ENCODE peak calls at places on chromosomes 3 and 15, in nine cellular contexts. G is A549, D is ovary, X is body of pancreas, U is NB4, M is esophagus squamous epithelium, Q is sigmoid colon, T is testis, N is heart left ventricle. C is an unnamed sample.

GRCh38 chr3:130935761-130936160 is 41.9 kb downstream of the ATP2C1 start:
- DNase-seq in T (no peak), U (no peak), G (no peak), X (no peak), D (no peak), Q (no peak), M (no peak), N (no peak), C (no peak)

GRCh38 chr15:90463381-90463780 is 66.3 kb upstream of the CRTC3 start:
- DNase-seq in G (peak), U (peak), X (no peak), M (no peak), T (no peak), Q (no peak), D (no peak), N (no peak), C (no peak)

GRCh38 chr3:10753964-10754363 is 62.1 kb upstream of the SLC6A11 start:
- DNase-seq in G (no peak), M (no peak), D (no peak), T (peak), X (peak), Q (no peak), U (peak), N (no peak), C (no peak)

GRCh38 chr3:69326821-69327433 is 59.0 kb downstream of the FRMD4B start:
- DNase-seq in T (no peak), G (no peak), U (no peak), D (no peak), M (no peak), X (no peak), Q (no peak), N (no peak), C (no peak)

GRCh38 chr3:71478568-71478967 is 105.0 kb downstream of the FOXP1 start:
- DNase-seq in N (no peak), X (no peak), T (no peak), D (no peak), G (no peak), Q (no peak), U (no peak), M (no peak), C (no peak)

GRCh38 chr3:152272771-152273242 is 4.1 kb downstream of the MBNL1 start:
- DNase-seq in G (no peak), D (no peak), Q (no peak), N (no peak), T (no peak), M (no peak), U (peak), X (no peak), C (no peak)

GRCh38 chr15:78739206-78739605 is 72.1 kb downstream of the ADAMTS7 start:
- DNase-seq in X (no peak), G (no peak), N (no peak), Q (no peak), T (no peak), M (no peak), U (no peak), D (no peak), C (peak)

GRCh38 chr15:45662375-45662774 is 27.5 kb downstream of the SQOR start:
- DNase-seq in D (no peak), X (no peak), G (no peak), T (no peak), N (no peak), Q (no peak), M (no peak), U (no peak), C (no peak)

GRCh38 chr3:187208159-187208558 is 10.9 kb downstream of the RTP1 start:
- DNase-seq in X (no peak), M (no peak), U (no peak), N (no peak), T (no peak), Q (no peak), G (no peak), D (no peak), C (no peak)

GRCh38 chr3:108106031-108106430 is 15.2 kb upstream of the CD47 start:
- DNase-seq in M (no peak), X (no peak), Q (no peak), N (no peak), G (no peak), U (no peak), D (no peak), T (no peak), C (no peak)

GRCh38 chr15:73799466-73799865 is 46.3 kb upstream of the INSYN1 start:
- DNase-seq in D (no peak), G (peak), N (no peak), U (peak), T (no peak), M (no peak), X (no peak), Q (no peak), C (no peak)

GRCh38 chr3:142087676-142088075 is 61.7 kb downstream of the TFDP2 start:
- DNase-seq in U (no peak), M (no peak), D (no peak), Q (no peak), T (no peak), N (no peak), G (no peak), X (no peak), C (no peak)

GRCh38 chr3:30655187-30655812 is 48.9 kb downstream of the TGFBR2 start:
- DNase-seq in T (no peak), N (no peak), Q (no peak), G (no peak), X (no peak), M (no peak), D (no peak), U (peak), C (no peak)

GRCh38 chr3:187746479-187747335 is 1.4 kb upstream of the BCL6 start:
- DNase-seq in T (peak), N (no peak), M (no peak), U (no peak), G (no peak), D (peak), X (peak), Q (no peak), C (no peak)

GRCh38 chr3:132654190-132654589 is 5.4 kb downstream of the ACAD11 start:
- DNase-seq in Q (no peak), N (no peak), D (no peak), T (no peak), M (no peak), X (no peak), U (no peak), G (no peak), C (no peak)

GRCh38 chr15:78347586-78348543 is 7.7 kb downstream of the CRABP1 start:
- DNase-seq in Q (no peak), M (no peak), N (no peak), U (no peak), T (no peak), D (no peak), G (no peak), X (no peak), C (no peak)

GRCh38 chr3:169863458-169863899 is 6.3 kb downstream of the LRRC31 start:
- DNase-seq in N (no peak), G (peak), T (peak), X (peak), Q (peak), M (no peak), D (peak), U (peak), C (no peak)

GRCh38 chr3:57961828-57962447 is 46.3 kb upstream of the FLNB start:
- DNase-seq in Q (no peak), M (no peak), N (no peak), G (peak), X (no peak), D (no peak), T (no peak), U (peak), C (no peak)

GRCh38 chr3:71584216-71585061 is 911 bp upstream of the FOXP1 start:
- DNase-seq in N (peak), M (no peak), Q (peak), T (peak), X (peak), D (peak), U (peak), G (peak), C (no peak)

GRCh38 chr3:158347966-158348365 is 223.0 kb upstream of the MLF1 start:
- DNase-seq in X (no peak), T (no peak), Q (no peak), U (no peak), D (no peak), G (no peak), N (no peak), M (no peak), C (no peak)

GRCh38 chr3:10526366-10526765 is 21.0 kb upstream of the ATP2B2 start:
- DNase-seq in G (no peak), D (no peak), X (no peak), M (no peak), T (no peak), Q (peak), U (no peak), N (no peak), C (no peak)

GRCh38 chr3:149783576-149783975 is 8.8 kb downstream of the ANKUB1 start:
- DNase-seq in M (no peak), T (no peak), N (no peak), Q (no peak), X (no peak), G (peak), U (peak), D (no peak), C (no peak)

GRCh38 chr3:57179580-57180410 is 14.6 kb upstream of the IL17RD start:
- DNase-seq in Q (no peak), T (no peak), D (no peak), X (no peak), G (peak), M (no peak), U (peak), N (no peak), C (no peak)

GRCh38 chr3:133742351-133743091 is 3.7 kb upstream of the TF start:
- DNase-seq in T (peak), M (no peak), D (no peak), X (peak), G (peak), Q (no peak), N (no peak), U (no peak), C (no peak)

DNA sequence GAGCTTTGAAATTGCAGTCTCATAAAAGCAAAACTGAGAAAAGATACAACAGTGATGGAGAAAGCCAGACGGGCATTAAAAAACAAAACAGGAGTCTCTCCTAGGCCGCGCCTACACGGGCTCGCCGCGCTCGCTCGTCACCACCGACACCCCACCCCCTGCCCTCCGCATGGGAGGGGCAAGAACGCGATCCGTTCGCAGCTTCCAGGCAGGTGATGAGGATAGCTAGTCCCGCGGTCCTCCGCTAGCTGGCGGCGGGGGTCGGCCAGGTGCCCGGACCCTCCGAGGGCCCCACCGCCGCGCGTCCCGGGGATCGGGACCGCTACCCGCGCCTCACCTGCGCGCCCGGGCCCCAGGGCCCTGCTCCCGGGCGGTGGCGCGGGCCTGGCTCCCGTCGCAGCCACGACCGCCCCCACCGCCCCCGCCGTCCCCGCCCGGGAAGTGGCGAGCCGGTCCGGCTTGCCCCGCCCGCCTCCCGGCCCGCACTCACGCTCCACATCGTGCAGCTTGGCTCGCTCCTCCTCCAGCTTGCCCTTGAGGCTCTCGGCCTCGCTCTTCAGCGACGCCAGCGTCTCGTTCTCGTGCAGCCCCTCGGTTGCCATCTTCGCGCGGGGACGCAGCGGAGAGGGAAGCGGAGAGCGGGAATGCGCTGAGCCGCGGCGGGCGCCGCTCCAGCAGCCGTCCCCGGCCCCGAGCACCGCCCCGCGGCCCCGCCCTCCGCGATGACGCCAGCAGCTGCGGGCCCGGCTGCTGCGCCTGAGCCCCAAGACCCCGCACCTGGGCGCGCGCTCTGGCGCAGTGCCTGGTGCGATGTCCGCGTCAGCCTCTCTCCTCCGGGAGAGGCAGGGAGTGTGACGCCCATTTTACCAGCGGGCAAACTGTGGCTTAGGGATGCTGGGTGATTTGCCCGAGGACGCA is 11.7 kb downstream of the GNB5 start:
- DNase-seq in Q (peak), D (peak), U (peak), N (peak), T (peak), M (peak), X (peak), G (peak), C (peak)
- TF ChIP-seq POLR2A in Q (no peak), D (peak), U (peak), N (no peak), T (no peak), M (peak), X (peak), G (peak), C (no peak)

GRCh38 chr3:29282431-29283296 is 1.8 kb downstream of the RBMS3 start:
- DNase-seq in Q (no peak), X (no peak), D (no peak), N (no peak), M (no peak), T (peak), U (no peak), G (peak), C (no peak)
- TF ChIP-seq POLR2A in Q (no peak), X (no peak), D (no peak), N (no peak), M (no peak), T (no peak), U (no peak), G (no peak), C (no peak)

DNA sequence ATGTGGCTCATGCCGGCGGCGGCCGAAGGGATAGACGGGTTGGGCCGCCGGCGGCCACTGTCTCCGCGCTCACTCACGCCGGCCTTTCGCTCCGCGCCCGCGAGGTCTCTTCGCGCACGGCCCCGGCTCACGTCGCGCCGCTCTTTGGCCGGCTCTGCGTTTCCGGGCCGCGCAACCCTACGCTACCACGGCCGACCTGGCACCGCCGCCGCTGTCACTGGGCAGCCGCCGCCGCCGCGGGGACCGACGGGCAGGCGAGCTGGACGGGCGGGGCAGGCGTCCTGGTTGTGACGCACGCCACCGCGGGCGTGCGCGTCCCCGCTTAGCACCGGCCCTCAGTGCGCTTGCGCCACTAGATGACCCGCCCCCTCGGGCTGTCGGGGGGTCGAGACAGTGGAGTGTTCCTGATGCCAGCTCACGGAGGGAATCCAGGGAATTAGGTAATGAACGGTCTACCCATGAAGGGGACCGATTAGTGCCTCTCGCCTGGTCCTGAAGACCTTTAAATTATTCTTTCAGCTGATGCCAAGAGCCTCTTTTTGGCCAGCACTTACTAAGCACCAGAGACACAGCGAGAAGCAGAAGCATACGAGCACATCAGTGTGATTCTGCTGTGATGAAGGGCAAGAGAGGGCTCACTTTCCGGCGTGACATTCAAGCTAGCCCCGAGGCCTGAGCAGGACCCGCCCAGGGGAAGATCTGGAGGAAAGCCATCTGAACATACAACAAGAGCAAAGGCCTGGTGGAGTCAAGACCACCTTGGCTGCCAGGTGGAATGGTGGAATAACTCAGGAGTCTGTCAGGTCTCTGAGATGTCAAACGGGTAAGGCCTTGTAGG is at the start of gene PRKAR2A:
- DNase-seq in T (peak), D (peak), U (peak), X (peak), Q (peak), G (peak), N (peak), M (no peak), C (no peak)
- TF ChIP-seq POLR2A in T (peak), D (peak), U (no peak), X (peak), Q (peak), G (peak), N (peak), M (peak), C (peak)

GRCh38 chr15:41661529-41662225 is 1.5 kb downstream of the MGA start:
- DNase-seq in M (peak), Q (peak), D (peak), N (peak), X (peak), T (peak), G (peak), U (peak), C (peak)
- TF ChIP-seq POLR2A in M (no peak), Q (no peak), D (no peak), N (no peak), X (no peak), T (no peak), G (no peak), U (peak), C (no peak)

GRCh38 chr15:60390931-60391501 is 6.8 kb downstream of the ANXA2 start:
- DNase-seq in N (no peak), Q (peak), D (peak), T (no peak), U (peak), G (peak), X (peak), M (peak), C (no peak)
- TF ChIP-seq POLR2A in N (no peak), Q (no peak), D (no peak), T (no peak), U (no peak), G (no peak), X (no peak), M (peak), C (no peak)

GRCh38 chr3:100627491-100627890 is 18.1 kb downstream of the ADGRG7 start:
- DNase-seq in U (no peak), Q (no peak), X (no peak), M (no peak), T (no peak), D (no peak), G (no peak), N (no peak), C (no peak)

GRCh38 chr3:100630664-100631063 is 21.3 kb downstream of the ADGRG7 start:
- DNase-seq in D (no peak), N (no peak), G (peak), T (no peak), X (no peak), M (no peak), U (no peak), Q (no peak), C (no peak)

GRCh38 chr3:100635273-100635701 is 25.9 kb downstream of the ADGRG7 start:
- DNase-seq in D (no peak), N (no peak), M (no peak), U (no peak), Q (no peak), T (no peak), G (no peak), X (peak), C (no peak)

GRCh38 chr3:100634493-100635272 is 25.3 kb downstream of the ADGRG7 start:
- DNase-seq in M (no peak), N (no peak), G (peak), T (no peak), X (peak), D (no peak), Q (no peak), U (peak), C (no peak)

GRCh38 chr3:100629728-100630127 is 20.3 kb downstream of the ADGRG7 start:
- DNase-seq in Q (no peak), X (no peak), T (no peak), N (no peak), U (no peak), D (no peak), G (no peak), M (no peak), C (no peak)
- TF ChIP-seq POLR2A in Q (no peak), X (no peak), T (no peak), N (no peak), U (no peak), D (no peak), G (no peak), M (no peak), C (no peak)

GRCh38 chr3:50961361-50961760 is 286.6 kb downstream of the DOCK3 start:
- DNase-seq in N (no peak), X (no peak), T (no peak), M (no peak), D (no peak), Q (no peak), U (no peak), G (no peak), C (no peak)
- TF ChIP-seq POLR2A in N (no peak), X (no peak), T (no peak), M (no peak), D (no peak), Q (no peak), U (no peak), G (no peak), C (no peak)

GRCh38 chr3:38168151-38168987 is 3.0 kb downstream of the OXSR1 start:
- DNase-seq in M (no peak), T (no peak), U (no peak), Q (no peak), G (no peak), N (no peak), X (no peak), D (no peak), C (no peak)

GRCh38 chr3:38165722-38166387 is 518 bp downstream of the OXSR1 start:
- DNase-seq in T (peak), D (peak), Q (peak), U (no peak), M (no peak), N (no peak), X (peak), G (peak), C (no peak)

GRCh38 chr3:38164136-38164965 is 986 bp upstream of the OXSR1 start:
- DNase-seq in M (no peak), N (no peak), Q (no peak), T (peak), U (no peak), G (no peak), D (peak), X (peak), C (no peak)

GRCh38 chr3:38163117-38163870 is 2.0 kb upstream of the OXSR1 start:
- DNase-seq in T (no peak), M (no peak), X (no peak), G (peak), Q (no peak), U (peak), N (no peak), D (no peak), C (no peak)

GRCh38 chr3:38164966-38165721 is at the start of gene OXSR1:
- DNase-seq in G (peak), D (peak), X (peak), U (peak), T (peak), Q (peak), M (peak), N (peak), C (peak)
- TF ChIP-seq POLR2A in G (peak), D (peak), X (peak), U (peak), T (peak), Q (peak), M (peak), N (peak), C (peak)

GRCh38 chr3:38454884-38455638 is 1.4 kb downstream of the ACVR2B start:
- DNase-seq in T (peak), M (no peak), N (peak), D (peak), G (peak), X (peak), Q (peak), U (peak), C (no peak)
- TF ChIP-seq POLR2A in T (no peak), M (peak), N (no peak), D (peak), G (peak), X (no peak), Q (no peak), U (no peak), C (no peak)

GRCh38 chr3:79361748-79362378 is 405.9 kb downstream of the ROBO1 start:
- DNase-seq in X (no peak), Q (no peak), G (peak), U (peak), T (no peak), N (no peak), M (no peak), D (no peak), C (no peak)
- TF ChIP-seq POLR2A in X (no peak), Q (no peak), G (no peak), U (no peak), T (no peak), N (no peak), M (no peak), D (no peak), C (no peak)